ENCODE peak calls at places on chromosomes 1 and 21, in eight cellular contexts. L is iris pigment epithelial cell; R is smooth muscle cell of the brain vasculature; E is brain pericyte; X is activated CD4-positive, alpha-beta T cell treated with anti-CD3 and anti-CD28 coated beads for 4 hours; K is CD8-positive, alpha-beta memory T cell; V is RWPE2; G is M059J. W is an unnamed sample.

GRCh38 chr1:246107516-246108277 is 399.4 kb downstream of the SMYD3 start:
- DNase-seq in L (peak), R (no peak), E (no peak), X (no peak), K (no peak), V (no peak), G (peak), W (no peak)

GRCh38 chr1:19636065-19636464 is 8.0 kb upstream of the NBL1 start:
- DNase-seq in L (no peak), R (no peak), E (no peak), X (no peak), K (no peak), V (no peak), G (no peak), W (no peak)

GRCh38 chr1:35451125-35451528 is 106.1 kb downstream of the KIAA0319L start:
- DNase-seq in L (peak), R (peak), E (peak), X (peak), K (peak), V (no peak), G (peak), W (peak)

GRCh38 chr1:12542596-12543592 is 75.1 kb downstream of the DHRS3 start:
- DNase-seq in L (peak), R (no peak), E (no peak), X (no peak), K (no peak), V (peak), G (no peak), W (no peak)

GRCh38 chr21:45153358-45154318 is 79.3 kb downstream of the ADARB1 start:
- DNase-seq in L (peak), R (no peak), E (no peak), X (no peak), K (no peak), V (no peak), G (no peak), W (peak)

GRCh38 chr1:7299994-7300393 is 471.1 kb upstream of the VAMP3 start:
- DNase-seq in L (peak), R (peak), E (peak), X (no peak), K (no peak), V (no peak), G (peak), W (no peak)

GRCh38 chr1:4590766-4591165 is 63.6 kb upstream of the AJAP1 start:
- DNase-seq in L (no peak), R (no peak), E (no peak), X (no peak), K (no peak), V (no peak), G (no peak), W (no peak)

GRCh38 chr1:203451849-203452784 is 23.5 kb upstream of the PRELP start:
- DNase-seq in L (no peak), R (no peak), E (no peak), X (no peak), K (no peak), V (no peak), G (no peak), W (no peak)

GRCh38 chr1:177228721-177229088 is 57.9 kb downstream of the BRINP2 start:
- DNase-seq in L (peak), R (no peak), E (no peak), X (no peak), K (no peak), V (no peak), G (peak), W (no peak)